ENCODE peak calls at places on chromosomes 16 and 17, in four cellular contexts. N is cardiac fibroblast; W is stimulated activated CD4-positive, alpha-beta T cell treated with anti-CD3 and anti-CD28 coated beads, TNF-alpha, amount 100 ng/mL, for 48 hours; F is M059J. X is an unnamed sample.

GRCh38 chr17:20263595-20263994 is 203.7 kb downstream of the LGALS9B start:
- DNase-seq in N (peak), F (no peak), W (no peak), X (no peak)

GRCh38 chr17:65191805-65192740 is 54.9 kb downstream of the RGS9 start:
- DNase-seq in N (peak), W (no peak), F (peak), X (peak)

GRCh38 chr17:76447931-76448652 is 4.9 kb downstream of the UBE2O start:
- DNase-seq in F (peak), N (no peak), W (no peak), X (no peak)

GRCh38 chr17:5557485-5557884 is 26.8 kb downstream of the NLRP1 start:
- DNase-seq in W (no peak), F (peak), N (peak), X (peak)

GRCh38 chr17:34598161-34598776 is 18.9 kb downstream of the TMEM132E start:
- DNase-seq in N (no peak), F (no peak), W (no peak), X (no peak)

GRCh38 chr16:12147681-12148479 is 171.3 kb downstream of the SNX29 start:
- DNase-seq in N (no peak), F (peak), W (no peak), X (peak)

GRCh38 chr17:70636517-70637133 is 467.3 kb downstream of the KCNJ2 start:
- DNase-seq in W (peak), F (peak), N (peak), X (peak)

GRCh38 chr17:6473128-6473767 is 29.0 kb downstream of the PIMREG start:
- DNase-seq in F (peak), N (peak), W (peak), X (peak)

GRCh38 chr16:842631-843560 is 42.4 kb upstream of the GNG13 start:
- DNase-seq in F (no peak), N (no peak), W (no peak), X (no peak)

GRCh38 chr16:54939537-54940278 is 9.0 kb downstream of the IRX5 start:
- DNase-seq in N (no peak), F (no peak), W (no peak), X (no peak)

GRCh38 chr17:38590988-38591758 is 14.6 kb downstream of the SRCIN1 start:
- DNase-seq in W (no peak), N (no peak), F (peak), X (no peak)

GRCh38 chr17:19935169-19935568 is 42.5 kb downstream of the AKAP10 start:
- DNase-seq in F (peak), N (no peak), W (no peak), X (no peak)

GRCh38 chr17:55632893-55633292 is 89.8 kb downstream of the TMEM100 start:
- DNase-seq in N (peak), F (peak), W (no peak), X (no peak)

GRCh38 chr17:34169501-34169900 is 85.6 kb upstream of the CCL2 start:
- DNase-seq in W (no peak), F (no peak), N (no peak), X (no peak)

GRCh38 chr16:1640261-1640956 is 28.2 kb downstream of the CRAMP1 start:
- DNase-seq in F (no peak), N (no peak), W (no peak), X (peak)

GRCh38 chr17:11889266-11889665 is 108.0 kb downstream of the ZNF18 start:
- DNase-seq in N (no peak), F (no peak), W (no peak), X (no peak)

GRCh38 chr17:66255527-66255971 is 26.3 kb upstream of the APOH start:
- DNase-seq in F (no peak), N (no peak), W (no peak), X (no peak)

GRCh38 chr16:54030451-54030850 is 256.1 kb downstream of the IRX3 start:
- DNase-seq in F (no peak), N (no peak), W (no peak), X (no peak)

GRCh38 chr17:65356524-65356923 is 204.9 kb downstream of the AXIN2 start:
- DNase-seq in W (no peak), N (no peak), F (no peak), X (no peak)

GRCh38 chr16:2764718-2765117 is 12.3 kb downstream of the SRRM2 start:
- DNase-seq in N (no peak), F (no peak), W (no peak), X (peak)

GRCh38 chr16:52193441-52193840 is 353.5 kb downstream of the TOX3 start:
- DNase-seq in N (no peak), F (no peak), W (no peak), X (no peak)

GRCh38 chr17:80920406-80920805 is 71.2 kb upstream of the CHMP6 start:
- DNase-seq in F (no peak), W (no peak), N (peak), X (no peak)

GRCh38 chr17:76410328-76410965 is 26.0 kb downstream of the SPHK1 start:
- DNase-seq in N (no peak), F (no peak), W (no peak), X (no peak)

GRCh38 chr17:57486978-57487377 is 230.7 kb downstream of the MSI2 start:
- DNase-seq in F (no peak), N (no peak), W (no peak), X (no peak)

GRCh38 chr16:10245002-10245401 is 62.8 kb upstream of the GRIN2A start:
- DNase-seq in F (no peak), N (no peak), W (no peak), X (no peak)

GRCh38 chr16:12258806-12259205 is 282.3 kb downstream of the SNX29 start:
- DNase-seq in W (no peak), N (no peak), F (no peak), X (no peak)

GRCh38 chr16:23316634-23317265 is 14.6 kb downstream of the SCNN1B start:
- DNase-seq in W (no peak), N (no peak), F (no peak), X (no peak)

GRCh38 chr16:70483426-70483825 is 29.0 kb downstream of the FCSK start:
- DNase-seq in W (no peak), F (no peak), N (no peak), X (no peak)

GRCh38 chr16:7025616-7026190 is 306.9 kb upstream of the RBFOX1 start:
- DNase-seq in N (no peak), F (peak), W (peak), X (peak)

GRCh38 chr17:9022553-9023388 is 1.5 kb downstream of the NTN1 start:
- DNase-seq in N (peak), F (no peak), W (no peak), X (peak)

GRCh38 chr16:69311533-69312388 is 611 bp downstream of the VPS4A start:
- DNase-seq in W (no peak), N (peak), F (peak), X (peak)

GRCh38 chr17:50640701-50641338 is 6.1 kb downstream of the ABCC3 start:
- DNase-seq in W (no peak), N (peak), F (peak), X (peak)

X was measured in dermis blood vessel endothelial cell.